ENCODE peak calls at places on chromosomes 4 and X, in seven cellular contexts. G is uterus, J is heart right ventricle, A is upper lobe of right lung, C is aorta, S is lung, B is fibroblast of lung. P is an unnamed sample.

GRCh38 chr4:69986663-69987062 is 9.1 kb upstream of the STATH start:
- DNase-seq in S (no peak), A (no peak), J (no peak), C (no peak), B (no peak), G (no peak), P (no peak)

GRCh38 chrX:26203556-26203955 is 11.3 kb downstream of the MAGEB6 start:
- DNase-seq in C (no peak), A (no peak), S (no peak), B (no peak), G (no peak), J (no peak), P (no peak)

GRCh38 chrX:20515841-20516461 is 249.2 kb upstream of the RPS6KA3 start:
- DNase-seq in J (no peak), G (no peak), B (peak; percentile 82), C (no peak), A (no peak), S (no peak), P (peak; percentile 79)

GRCh38 chr4:110165382-110166285 is 32.8 kb downstream of the ELOVL6 start:
- DNase-seq in C (no peak), G (no peak), J (no peak), A (no peak), B (peak; percentile 50), S (no peak), P (peak; percentile 29)

GRCh38 chrX:16578218-16578617 is 71.7 kb upstream of the S100G start:
- DNase-seq in J (no peak), G (no peak), B (peak; percentile 13), S (no peak), A (no peak), C (no peak), P (no peak)

GRCh38 chr4:183658362-183659028 is 490 bp downstream of the RWDD4 start:
- DNase-seq in A (peak; percentile 74), J (peak; percentile 38), G (no peak), S (no peak), C (peak; percentile 80), B (no peak), P (no peak)

GRCh38 chrX:128106630-128107029 is 54.4 kb upstream of the ACTRT1 start:
- DNase-seq in S (no peak), C (no peak), A (no peak), J (no peak), G (no peak), B (no peak), P (no peak)

GRCh38 chr4:165203541-165204461 is 3.6 kb upstream of the KLHL2 start:
- DNase-seq in J (no peak), C (no peak), S (no peak), B (no peak), A (no peak), G (no peak), P (no peak)

GRCh38 chr4:127284236-127284635 is 348.5 kb upstream of the INTU start:
- DNase-seq in C (no peak), S (no peak), J (no peak), A (no peak), G (no peak), B (peak; percentile 71), P (no peak)

GRCh38 chr4:163540977-163541376 is 46.5 kb downstream of the TMA16 start:
- DNase-seq in A (no peak), G (no peak), J (no peak), S (no peak), C (no peak), B (peak; percentile 93), P (peak; percentile 72)

GRCh38 chrX:9337056-9337455 is 127.8 kb upstream of the TBL1X start:
- DNase-seq in B (peak; percentile 87), G (peak; percentile 48), S (no peak), C (no peak), A (no peak), J (no peak), P (no peak)

GRCh38 chr4:169941141-169941540 is 85.1 kb downstream of the MFAP3L start:
- DNase-seq in J (no peak), B (no peak), G (no peak), A (no peak), C (no peak), S (no peak), P (no peak)

GRCh38 chrX:24876782-24877315 is 138.9 kb downstream of the ARX start:
- DNase-seq in A (no peak), G (no peak), J (no peak), C (no peak), B (no peak), S (no peak), P (no peak)

GRCh38 chrX:19075754-19076153 is 46.5 kb downstream of the ADGRG2 start:
- DNase-seq in J (no peak), G (no peak), S (no peak), C (no peak), B (no peak), A (no peak), P (no peak)

GRCh38 chr4:33255094-33255493 is 2534.9 kb downstream of the PCDH7 start:
- DNase-seq in B (no peak), S (no peak), G (no peak), C (no peak), A (no peak), J (no peak), P (no peak)

GRCh38 chrX:9466115-9466495 is 1.2 kb downstream of the TBL1X start:
- DNase-seq in J (peak; percentile 42), B (peak; percentile 28), G (peak; percentile 38), C (peak; percentile 87), S (no peak), A (peak; percentile 75), P (peak; percentile 19)

GRCh38 chr4:3670521-3671519 is 95.4 kb upstream of the ADRA2C start:
- DNase-seq in G (peak; percentile 9), B (no peak), S (no peak), J (no peak), A (no peak), C (peak; percentile 63), P (no peak)

GRCh38 chr4:186939226-186939625 is 215.6 kb upstream of the FAT1 start:
- DNase-seq in G (no peak), J (no peak), S (no peak), A (no peak), C (no peak), B (no peak), P (no peak)

GRCh38 chrX:118448273-118448783 is 47.3 kb upstream of the DOCK11 start:
- DNase-seq in B (no peak), G (no peak), S (no peak), J (no peak), C (no peak), A (no peak), P (no peak)

GRCh38 chr4:6177587-6178197 is 22.7 kb downstream of the JAKMIP1 start:
- DNase-seq in G (no peak), S (no peak), C (peak; percentile 67), B (no peak), J (peak; percentile 17), A (no peak), P (no peak)

GRCh38 chr4:80592950-80593349 is 257.4 kb downstream of the CFAP299 start:
- DNase-seq in B (no peak), A (no peak), J (no peak), G (no peak), C (no peak), S (no peak), P (no peak)

GRCh38 chrX:81957900-81958545 is 756.1 kb downstream of the SH3BGRL start:
- DNase-seq in J (no peak), A (no peak), S (no peak), C (no peak), G (no peak), B (no peak), P (no peak)

GRCh38 chrX:140762061-140762460 is 52.5 kb downstream of the LINC00632 start:
- DNase-seq in A (no peak), S (peak; percentile 32), J (no peak), C (no peak), G (peak; percentile 21), B (peak; percentile 75), P (no peak)

DNA sequence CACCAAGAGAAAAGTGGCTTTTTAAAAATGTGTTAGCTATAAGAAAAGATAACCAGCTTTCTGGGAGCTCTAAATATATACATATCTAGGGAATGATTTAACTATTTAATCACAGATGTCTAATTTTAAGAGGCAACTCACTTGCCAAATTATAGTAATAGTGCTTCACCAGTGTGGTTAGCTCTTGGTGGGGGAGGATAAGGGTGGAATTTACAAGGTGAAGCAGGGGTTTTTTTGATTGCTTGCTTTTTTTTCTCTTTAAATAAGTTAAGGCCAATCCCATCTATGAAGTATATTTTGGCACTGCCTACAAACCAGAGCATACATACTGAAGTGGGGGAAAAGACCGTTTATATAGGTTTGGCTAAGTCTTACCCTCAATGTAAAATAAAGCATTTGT is 547.8 kb upstream of the DIPK2B start:
- DNase-seq in G (no peak), J (no peak), S (no peak), C (no peak), A (no peak), B (no peak), P (no peak)
- H3K36me3 ChIP-seq in G (peaks cover 3% of the 10 kb centered on the region), J (no peaks in the 10 kb centered on the region), S (no peaks in the 10 kb centered on the region), C (no peaks in the 10 kb centered on the region), A (peaks cover 7% of the 10 kb centered on the region), B (peaks cover 14% of the 10 kb centered on the region), P (peaks cover 82% of the 10 kb centered on the region)

GRCh38 chr4:182014989-182015388 is 228.2 kb upstream of the TENM3 start:
- DNase-seq in A (no peak), G (no peak), J (no peak), C (no peak), S (no peak), B (no peak), P (no peak)
- H3K4me1 ChIP-seq in A (no peaks in the 10 kb centered on the region), G (no peaks in the 10 kb centered on the region), J (no peaks in the 10 kb centered on the region), C (no peaks in the 10 kb centered on the region), S (no peaks in the 10 kb centered on the region), B (no peaks in the 10 kb centered on the region), P (no peaks in the 10 kb centered on the region)

GRCh38 chr4:7366958-7367353 is 67.8 kb downstream of the PSAPL1 start:
- DNase-seq in G (no peak), C (peak; percentile 30), J (no peak), B (no peak), S (no peak), A (no peak), P (no peak)
- H3K27ac ChIP-seq in G (no peak overlapping the region), C (no peak overlapping the region), J (no peak overlapping the region), B (no peak overlapping the region), S (no peak overlapping the region), A (no peak overlapping the region), P (no peak overlapping the region)

DNA sequence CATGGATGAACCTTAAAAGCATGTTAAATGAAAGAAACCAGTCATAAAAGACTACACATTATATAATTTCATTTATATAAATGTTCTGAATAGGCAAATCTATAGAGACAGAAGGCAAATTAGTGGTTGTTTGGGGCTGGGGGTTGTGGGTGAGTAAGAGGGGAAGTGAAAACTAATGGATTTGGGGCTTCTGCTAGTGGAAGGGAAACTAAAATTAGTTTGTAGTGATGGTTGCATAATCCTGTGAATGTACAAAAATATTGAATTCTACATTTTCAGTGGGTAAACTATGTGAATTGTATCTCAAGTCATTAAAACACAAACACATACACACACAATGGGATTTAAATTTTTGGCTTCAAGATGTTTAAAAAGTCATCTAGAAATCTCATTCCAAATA is 25.4 kb upstream of the LIMCH1 start:
- DNase-seq in A (no peak), C (no peak), G (no peak), B (no peak), J (no peak), S (no peak), P (no peak)
- H3K36me3 ChIP-seq in A (no peaks in the 10 kb centered on the region), C (no peaks in the 10 kb centered on the region), G (no peaks in the 10 kb centered on the region), B (no peaks in the 10 kb centered on the region), J (no peaks in the 10 kb centered on the region), S (no peaks in the 10 kb centered on the region), P (no peaks in the 10 kb centered on the region)